ENCODE peak calls at places on chromosome 13, in ten cellular contexts. P is mesothelial cell of epicardium, Y is amygdala, D is immature natural killer cell, E is brain pericyte, Z is AG10803, X is stomach, T is adrenal gland, R is epithelial cell of esophagus, F is GM23248. A is an unnamed sample.

GRCh38 chr13:100541882-100542545 is 46.6 kb downstream of the GGACT start:
- DNase-seq in P (peak), Y (no peak), D (no peak), E (no peak), Z (no peak), X (no peak), T (no peak), R (peak), F (no peak), A (no peak)

GRCh38 chr13:110128546-110128945 is 178.4 kb downstream of the COL4A1 start:
- DNase-seq in P (no peak), Y (no peak), D (no peak), E (no peak), Z (no peak), X (no peak), T (no peak), R (no peak), F (no peak), A (no peak)

GRCh38 chr13:113171250-113172125 is 13.0 kb downstream of the PROZ start:
- DNase-seq in P (no peak), Y (no peak), D (no peak), E (no peak), Z (no peak), X (no peak), T (no peak), R (no peak), F (no peak), A (no peak)

GRCh38 chr13:47081246-47081645 is 184.4 kb upstream of the HTR2A start:
- DNase-seq in P (no peak), Y (no peak), D (no peak), E (no peak), Z (no peak), X (no peak), T (no peak), R (no peak), F (no peak), A (no peak)

GRCh38 chr13:110116072-110116487 is 190.9 kb downstream of the COL4A1 start:
- DNase-seq in P (peak), Y (no peak), D (peak), E (no peak), Z (peak), X (peak), T (peak), R (peak), F (peak), A (no peak)

GRCh38 chr13:40779049-40779448 is 8.1 kb upstream of the MRPS31 start:
- DNase-seq in P (no peak), Y (no peak), D (no peak), E (no peak), Z (no peak), X (no peak), T (no peak), R (no peak), F (no peak), A (no peak)

GRCh38 chr13:79869326-79869725 is 388.4 kb downstream of the NDFIP2 start:
- DNase-seq in P (no peak), Y (no peak), D (no peak), E (no peak), Z (no peak), X (no peak), T (no peak), R (peak), F (no peak), A (no peak)

GRCh38 chr13:88932950-88933349 is 1261.8 kb downstream of the SLITRK5 start:
- DNase-seq in P (no peak), Y (no peak), D (no peak), E (peak), Z (no peak), X (no peak), T (no peak), R (no peak), F (no peak), A (no peak)

GRCh38 chr13:54305377-54305776 is 1276.8 kb downstream of the OLFM4 start:
- DNase-seq in P (no peak), Y (no peak), D (no peak), E (no peak), Z (no peak), X (no peak), T (no peak), R (no peak), F (no peak), A (no peak)

GRCh38 chr13:52744842-52745241 is 5.2 kb upstream of the CNMD start:
- DNase-seq in P (no peak), Y (no peak), D (no peak), E (no peak), Z (no peak), X (no peak), T (no peak), R (no peak), F (no peak), A (no peak)

GRCh38 chr13:28613562-28613961 is 45.4 kb upstream of the POMP start:
- DNase-seq in P (no peak), Y (no peak), D (no peak), E (no peak), Z (no peak), X (no peak), T (no peak), R (peak), F (no peak), A (no peak)

GRCh38 chr13:30690282-30691188 is 44.8 kb upstream of the ALOX5AP start:
- DNase-seq in P (no peak), Y (no peak), D (peak), E (peak), Z (peak), X (peak), T (peak), R (peak), F (peak), A (no peak)

GRCh38 chr13:99347911-99348451 is 40.8 kb upstream of the GPR183 start:
- DNase-seq in P (no peak), Y (no peak), D (no peak), E (no peak), Z (peak), X (no peak), T (no peak), R (no peak), F (peak), A (no peak)

GRCh38 chr13:87777395-87777794 is 106.2 kb downstream of the SLITRK5 start:
- DNase-seq in P (no peak), Y (no peak), D (no peak), E (no peak), Z (no peak), X (no peak), T (no peak), R (no peak), F (no peak), A (no peak)

GRCh38 chr13:113064534-113065405 is 40.8 kb upstream of the F7 start:
- DNase-seq in P (no peak), Y (no peak), D (no peak), E (no peak), Z (peak), X (no peak), T (no peak), R (no peak), F (peak), A (no peak)

GRCh38 chr13:31755803-31756212 is 16.5 kb downstream of the RXFP2 start:
- DNase-seq in P (no peak), Y (no peak), D (no peak), E (no peak), Z (peak), X (no peak), T (no peak), R (no peak), F (peak), A (no peak)